ENCODE peak calls at places on chromosomes 12 and 14, in four cellular contexts. B, T, G and M are unnamed samples.

GRCh38 chr12:50120953-50121352 is 8.9 kb downstream of the COX14 start:
- DNase-seq in T (no peak), G (no peak), B (no peak), M (no peak)

GRCh38 chr14:34930591-34931069 is 52.2 kb upstream of the SRP54 start:
- DNase-seq in T (no peak), B (no peak), G (no peak), M (no peak)

GRCh38 chr12:110042260-110042659 is 6.1 kb downstream of the C12orf76 start:
- DNase-seq in T (no peak), B (no peak), G (no peak), M (no peak)

GRCh38 chr12:109724321-109724892 is 10.8 kb downstream of the FAM222A start:
- DNase-seq in B (no peak), T (no peak), G (no peak), M (no peak)

GRCh38 chr14:51498411-51499227 is 153.1 kb upstream of the FRMD6 start:
- DNase-seq in G (no peak), T (no peak), B (no peak), M (no peak)

GRCh38 chr14:28308727-28309126 is 457.9 kb upstream of the FOXG1 start:
- DNase-seq in G (no peak), B (no peak), T (no peak), M (no peak)

GRCh38 chr12:71737204-71737603 is 17.5 kb upstream of the RAB21 start:
- DNase-seq in T (no peak), B (no peak), G (no peak), M (no peak)

GRCh38 chr12:6200266-6201198 is at the start of gene CD9:
- DNase-seq in T (peak), B (peak), G (peak), M (no peak)

GRCh38 chr12:49838973-49839633 is 3.8 kb downstream of the BCDIN3D start:
- DNase-seq in G (no peak), T (no peak), B (peak), M (peak)

GRCh38 chr14:59868021-59868420 is 2.6 kb downstream of the RTN1 start:
- DNase-seq in G (no peak), T (no peak), B (no peak), M (no peak)

GRCh38 chr14:102246071-102246470 is 58.9 kb downstream of the MOK start:
- DNase-seq in T (no peak), B (no peak), G (no peak), M (no peak)

GRCh38 chr14:64467131-64467530 is 1.8 kb downstream of the AKAP5 start:
- DNase-seq in B (no peak), G (no peak), T (no peak), M (no peak)

GRCh38 chr12:102484017-102484731 is 3.8 kb upstream of the IGF1 start:
- DNase-seq in B (peak), T (peak), G (peak), M (peak)

GRCh38 chr12:2864198-2864597 is 7.4 kb upstream of the TEX52 start:
- DNase-seq in G (no peak), B (no peak), T (no peak), M (no peak)

GRCh38 chr12:43937947-43938346 is 102.1 kb downstream of the TMEM117 start:
- DNase-seq in T (no peak), B (no peak), G (peak), M (no peak)

GRCh38 chr14:73460691-73461127 is 2.4 kb upstream of the NUMB start:
- DNase-seq in B (no peak), T (peak), G (no peak), M (peak)

GRCh38 chr14:98984719-98985041 is 287.3 kb downstream of the BCL11B start:
- DNase-seq in T (no peak), G (no peak), B (no peak), M (no peak)